ENCODE peak calls at places on chromosomes 4 and X, in four cellular contexts. One of them, this sample, is unnamed.

GRCh38 chrX:136546369-136546768 is 14.4 kb downstream of the VGLL1 start:
- DNase-seq in K562: no peak
- DNase-seq in GM12878: no peak
- DNase-seq in GM12891: no peak
- DNase-seq in this sample: no peak

GRCh38 chr4:7145291-7145934 is 46.9 kb upstream of the SORCS2 start:
- DNase-seq in K562: no peak
- DNase-seq in GM12878: no peak
- DNase-seq in GM12891: no peak
- DNase-seq in this sample: no peak

GRCh38 chr4:14620567-14621138 is 381.6 kb upstream of the CPEB2 start:
- DNase-seq in K562: no peak
- DNase-seq in GM12878: no peak
- DNase-seq in GM12891: no peak
- DNase-seq in this sample: no peak

GRCh38 chr4:2788101-2788500 is 4.8 kb upstream of the SH3BP2 start:
- DNase-seq in K562: no peak
- DNase-seq in GM12878: no peak
- DNase-seq in GM12891: no peak
- DNase-seq in this sample: no peak

GRCh38 chr4:71944956-71945355 is 86.8 kb upstream of the NPFFR2 start:
- DNase-seq in K562: no peak
- DNase-seq in GM12878: no peak
- DNase-seq in GM12891: no peak
- DNase-seq in this sample: no peak

GRCh38 chr4:47704693-47705325 is 133.1 kb downstream of the CORIN start:
- DNase-seq in K562: no peak
- DNase-seq in GM12878: no peak
- DNase-seq in GM12891: no peak
- DNase-seq in this sample: peak; percentile 69

GRCh38 chrX:38278682-38279081 is 48.6 kb downstream of the RPGR start:
- DNase-seq in K562: no peak
- DNase-seq in GM12878: no peak
- DNase-seq in GM12891: no peak
- DNase-seq in this sample: no peak

GRCh38 chr4:173013232-173013932 is 155.2 kb upstream of the GALNT7 start:
- DNase-seq in K562: peak; percentile 62
- DNase-seq in GM12878: peak; percentile 9
- DNase-seq in GM12891: peak; percentile 19
- DNase-seq in this sample: no peak

GRCh38 chrX:152810403-152810802 is 20.2 kb downstream of the CETN2 start:
- DNase-seq in K562: no peak
- DNase-seq in GM12878: no peak
- DNase-seq in GM12891: no peak
- DNase-seq in this sample: no peak

GRCh38 chr4:103032575-103032974 is 13.1 kb upstream of the SLC9B1 start:
- DNase-seq in K562: peak; percentile 46
- DNase-seq in GM12878: no peak
- DNase-seq in GM12891: no peak
- DNase-seq in this sample: peak; percentile 25

GRCh38 chr4:115851918-115852766 is 738.7 kb upstream of the NDST4 start:
- DNase-seq in K562: peak; percentile 6
- DNase-seq in GM12878: peak; percentile 19
- DNase-seq in GM12891: peak; percentile 14
- DNase-seq in this sample: peak; percentile 13

GRCh38 chrX:103531002-103531401 is 11.7 kb upstream of the RAB40A start:
- DNase-seq in K562: no peak
- DNase-seq in GM12878: no peak
- DNase-seq in GM12891: no peak
- DNase-seq in this sample: no peak

GRCh38 chr4:11720292-11720691 is 291.6 kb upstream of the HS3ST1 start:
- DNase-seq in K562: peak; percentile 10
- DNase-seq in GM12878: no peak
- DNase-seq in GM12891: peak; percentile 5
- DNase-seq in this sample: no peak

GRCh38 chrX:118528089-118528753 is 32.6 kb downstream of the DOCK11 start:
- DNase-seq in K562: no peak
- DNase-seq in GM12878: peak; percentile 47
- DNase-seq in GM12891: no peak
- DNase-seq in this sample: no peak

GRCh38 chr4:2938906-2939305 is 24.3 kb downstream of the NOP14 start:
- DNase-seq in K562: no peak
- DNase-seq in GM12878: no peak
- DNase-seq in GM12891: no peak
- DNase-seq in this sample: no peak

GRCh38 chrX:45697591-45697990 is 496.9 kb upstream of the DIPK2B start:
- DNase-seq in K562: no peak
- DNase-seq in GM12878: no peak
- DNase-seq in GM12891: no peak
- DNase-seq in this sample: no peak

GRCh38 chrX:21745756-21746155 is 12.2 kb downstream of the SMPX start:
- DNase-seq in K562: peak; percentile 23
- DNase-seq in GM12878: no peak
- DNase-seq in GM12891: no peak
- DNase-seq in this sample: no peak

GRCh38 chr4:87046111-87046510 is 111.3 kb downstream of the AFF1 start:
- DNase-seq in K562: no peak
- DNase-seq in GM12878: no peak
- DNase-seq in GM12891: no peak
- DNase-seq in this sample: no peak

GRCh38 chr4:88106205-88106604 is 52.2 kb downstream of the ABCG2 start:
- DNase-seq in K562: no peak
- DNase-seq in GM12878: no peak
- DNase-seq in GM12891: no peak
- DNase-seq in this sample: no peak

GRCh38 chr4:156053174-156053573 is 99.5 kb upstream of the CTSO start:
- DNase-seq in K562: no peak
- DNase-seq in GM12878: no peak
- DNase-seq in GM12891: no peak
- DNase-seq in this sample: no peak

GRCh38 chr4:186942745-186943606 is 219.3 kb upstream of the FAT1 start:
- DNase-seq in K562: no peak
- DNase-seq in GM12878: no peak
- DNase-seq in GM12891: no peak
- DNase-seq in this sample: no peak

GRCh38 chr4:139223682-139224317 is 46.8 kb upstream of the ELF2 start:
- DNase-seq in K562: no peak
- DNase-seq in GM12878: no peak
- DNase-seq in GM12891: no peak
- DNase-seq in this sample: peak; percentile 32

GRCh38 chr4:89549907-89550306 is 242.3 kb upstream of the GPRIN3 start:
- DNase-seq in K562: no peak
- DNase-seq in GM12878: no peak
- DNase-seq in GM12891: no peak
- DNase-seq in this sample: no peak

GRCh38 chr4:132427125-132427524 is 722.0 kb upstream of the PCDH10 start:
- DNase-seq in K562: no peak
- DNase-seq in GM12878: no peak
- DNase-seq in GM12891: no peak
- DNase-seq in this sample: no peak

GRCh38 chr4:4408576-4409335 is 21.9 kb downstream of the NSG1 start:
- DNase-seq in K562: no peak
- DNase-seq in GM12878: no peak
- DNase-seq in GM12891: no peak
- DNase-seq in this sample: no peak

GRCh38 chrX:307261-308111 is 11.1 kb downstream of the GTPBP6 start:
- DNase-seq in K562: no peak
- DNase-seq in GM12878: no peak
- DNase-seq in GM12891: no peak
- DNase-seq in this sample: no peak

GRCh38 chrX:151073767-151074166 is 90.6 kb downstream of the HMGB3 start:
- DNase-seq in K562: no peak
- DNase-seq in GM12878: no peak
- DNase-seq in GM12891: no peak
- DNase-seq in this sample: no peak

GRCh38 chr4:39410415-39410814 is 3.7 kb downstream of the KLB start:
- DNase-seq in K562: no peak
- DNase-seq in GM12878: no peak
- DNase-seq in GM12891: no peak
- DNase-seq in this sample: no peak

GRCh38 chr4:22997358-22998224 is 304.9 kb downstream of the GBA3 start:
- DNase-seq in K562: peak; percentile 15
- DNase-seq in GM12878: no peak
- DNase-seq in GM12891: no peak
- DNase-seq in this sample: no peak

GRCh38 chr4:185920171-185920570 is 108.2 kb upstream of the SORBS2 start:
- DNase-seq in K562: no peak
- DNase-seq in GM12878: no peak
- DNase-seq in GM12891: no peak
- DNase-seq in this sample: no peak

GRCh38 chrX:132843387-132843786 is 115.0 kb downstream of the HS6ST2 start:
- DNase-seq in K562: no peak
- DNase-seq in GM12878: no peak
- DNase-seq in GM12891: no peak
- DNase-seq in this sample: no peak

GRCh38 chrX:17580529-17581155 is 156.7 kb upstream of the SCML1 start:
- DNase-seq in K562: no peak
- DNase-seq in GM12878: no peak
- DNase-seq in GM12891: no peak
- DNase-seq in this sample: no peak

GRCh38 chr4:25299476-25300203 is 12.9 kb upstream of the ZCCHC4 start:
- DNase-seq in K562: no peak
- DNase-seq in GM12878: no peak
- DNase-seq in GM12891: no peak
- DNase-seq in this sample: no peak

GRCh38 chr4:158170691-158171455 is 2.0 kb downstream of the GASK1B start:
- DNase-seq in K562: peak; percentile 40
- DNase-seq in GM12878: no peak
- DNase-seq in GM12891: no peak
- DNase-seq in this sample: no peak

GRCh38 chrX:123818243-123818642 is 41.6 kb upstream of the XIAP start:
- DNase-seq in K562: no peak
- DNase-seq in GM12878: no peak
- DNase-seq in GM12891: no peak
- DNase-seq in this sample: no peak
- TF ChIP-seq SPI1 in K562: no peak
- TF ChIP-seq SPI1 in GM12878: no peak
- TF ChIP-seq SPI1 in GM12891: no peak
- TF ChIP-seq SPI1 in this sample: no peak

DNA sequence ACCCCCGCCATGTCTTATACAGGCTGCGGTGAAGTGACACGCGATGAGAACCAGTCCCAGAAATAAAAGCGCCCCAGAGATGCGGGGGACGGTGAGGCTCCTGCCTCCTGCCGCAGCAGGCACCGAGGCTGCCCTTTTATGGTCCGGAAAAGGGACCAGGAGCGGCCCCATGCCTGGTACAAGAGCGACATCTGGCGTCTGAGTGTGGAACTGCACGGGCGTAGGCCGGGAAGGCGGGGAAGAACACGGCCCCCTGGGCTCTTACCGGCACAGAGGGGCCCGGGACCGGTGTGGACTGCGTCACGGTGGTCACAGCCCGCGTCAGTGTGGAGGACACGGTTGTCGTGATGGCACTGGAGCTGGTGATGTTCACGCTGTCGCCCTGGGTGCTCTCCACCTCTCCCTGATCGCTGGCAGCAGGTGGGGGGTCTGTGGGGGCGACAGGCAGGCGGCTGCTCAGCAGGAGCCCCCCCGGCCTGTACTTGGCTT is 8.9 kb upstream of the RENBP start:
- DNase-seq in K562: peak; percentile 56
- DNase-seq in GM12878: no peak
- DNase-seq in GM12891: peak; percentile 81
- DNase-seq in this sample: peak; percentile 72
- TF ChIP-seq SPI1 in K562: no peak
- TF ChIP-seq SPI1 in GM12878: no peak
- TF ChIP-seq SPI1 in GM12891: no peak
- TF ChIP-seq SPI1 in this sample: no peak

DNA sequence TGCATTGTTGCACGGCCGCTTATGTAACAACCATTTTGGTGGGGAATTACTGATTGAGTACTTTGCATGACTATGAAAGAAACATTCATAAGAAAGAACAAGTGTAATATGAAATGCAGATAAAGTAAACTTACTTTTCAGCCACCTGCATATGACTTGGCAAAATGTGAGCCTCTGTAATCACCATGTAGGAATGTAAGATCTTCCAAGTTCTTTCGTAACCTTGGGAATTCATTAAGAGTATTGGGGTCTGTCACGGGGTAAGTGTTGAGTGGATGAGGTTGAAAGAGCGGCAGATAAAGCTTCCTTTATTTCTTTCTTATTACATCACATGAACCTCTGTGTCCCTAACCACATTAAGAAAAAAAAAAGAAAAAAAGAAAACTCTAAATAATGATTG is 348.5 kb upstream of the NR3C2 start:
- DNase-seq in K562: no peak
- DNase-seq in GM12878: no peak
- DNase-seq in GM12891: no peak
- DNase-seq in this sample: no peak
- TF ChIP-seq SPI1 in K562: no peak
- TF ChIP-seq SPI1 in GM12878: no peak
- TF ChIP-seq SPI1 in GM12891: no peak
- TF ChIP-seq SPI1 in this sample: no peak

GRCh38 chr4:138113819-138114415 is 128.2 kb downstream of the SLC7A11 start:
- DNase-seq in K562: no peak
- DNase-seq in GM12878: no peak
- DNase-seq in GM12891: no peak
- DNase-seq in this sample: no peak
- TF ChIP-seq SPI1 in K562: no peak
- TF ChIP-seq SPI1 in GM12878: no peak
- TF ChIP-seq SPI1 in GM12891: no peak
- TF ChIP-seq SPI1 in this sample: no peak

DNA sequence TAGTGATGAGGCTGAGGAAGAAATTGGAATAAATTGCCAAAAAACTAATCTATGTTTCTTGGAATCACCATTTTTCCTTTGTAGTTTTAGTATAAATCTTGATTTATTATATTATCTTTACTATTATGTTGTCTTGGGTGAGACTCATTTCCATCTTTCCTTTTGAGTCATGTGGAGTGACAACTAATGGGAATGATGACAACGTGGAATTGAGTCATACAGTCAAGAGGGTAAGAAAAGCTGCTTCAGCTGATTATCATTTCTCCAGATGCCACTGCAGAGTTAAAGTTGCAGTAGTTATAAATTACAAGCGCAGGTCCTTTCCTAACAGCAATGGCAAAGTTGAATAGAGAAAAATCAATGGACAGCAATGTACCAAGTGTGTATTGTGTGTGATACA is 30.8 kb upstream of the HHIP start:
- DNase-seq in K562: no peak
- DNase-seq in GM12878: no peak
- DNase-seq in GM12891: no peak
- DNase-seq in this sample: no peak
- TF ChIP-seq SPI1 in K562: no peak
- TF ChIP-seq SPI1 in GM12878: no peak
- TF ChIP-seq SPI1 in GM12891: no peak
- TF ChIP-seq SPI1 in this sample: no peak